ENCODE peak calls at places on chromosomes 13 and 19, in eight cellular contexts. M, I, W, U, C, A, E and D are unnamed samples.

GRCh38 chr13:39876258-39876657 is 220.8 kb downstream of the COG6 start:
- DNase-seq in M (no peak), I (no peak), W (no peak), U (no peak), C (no peak), A (no peak), E (no peak), D (no peak)

GRCh38 chr19:48029431-48029830 is 14.4 kb downstream of the CABP5 start:
- DNase-seq in M (no peak), I (no peak), W (no peak), U (no peak), C (no peak), A (no peak), E (no peak), D (no peak)

GRCh38 chr19:13099073-13099999 is 3.3 kb downstream of the LYL1 start:
- DNase-seq in M (peak; percentile 84), I (no peak), W (peak; percentile 87), U (no peak), C (no peak), A (peak; percentile 92), E (peak; percentile 52), D (peak; percentile 71)

GRCh38 chr13:39779337-39780270 is 124.1 kb downstream of the COG6 start:
- DNase-seq in M (peak; percentile 55), I (no peak), W (peak; percentile 70), U (no peak), C (no peak), A (no peak), E (no peak), D (no peak)

GRCh38 chr13:40528881-40529280 is 137.6 kb downstream of the FOXO1 start:
- DNase-seq in M (no peak), I (no peak), W (no peak), U (no peak), C (no peak), A (no peak), E (no peak), D (no peak)

GRCh38 chr19:15239337-15239949 is 7.2 kb upstream of the EPHX3 start:
- DNase-seq in M (no peak), I (no peak), W (no peak), U (no peak), C (no peak), A (no peak), E (no peak), D (no peak)

GRCh38 chr19:20154636-20155035 is 12.4 kb upstream of the ZNF486 start:
- DNase-seq in M (no peak), I (no peak), W (no peak), U (no peak), C (no peak), A (no peak), E (no peak), D (no peak)

GRCh38 chr13:111204438-111205177 is 89.5 kb downstream of the ARHGEF7 start:
- DNase-seq in M (no peak), I (no peak), W (no peak), U (peak; percentile 54), C (no peak), A (no peak), E (peak; percentile 71), D (no peak)

GRCh38 chr13:73327579-73327978 is 268.8 kb downstream of the KLF5 start:
- DNase-seq in M (no peak), I (no peak), W (no peak), U (no peak), C (no peak), A (no peak), E (no peak), D (no peak)

GRCh38 chr19:18220632-18221275 is 5.5 kb downstream of the PDE4C start:
- DNase-seq in M (no peak), I (no peak), W (no peak), U (no peak), C (no peak), A (no peak), E (no peak), D (no peak)

GRCh38 chr19:2494084-2494446 is 18.1 kb downstream of the GADD45B start:
- DNase-seq in M (no peak), I (no peak), W (peak; percentile 33), U (no peak), C (no peak), A (no peak), E (no peak), D (no peak)

GRCh38 chr19:52778811-52779210 is 7.8 kb downstream of the ZNF600 start:
- DNase-seq in M (no peak), I (no peak), W (peak; percentile 46), U (no peak), C (no peak), A (no peak), E (no peak), D (peak; percentile 15)

GRCh38 chr13:51721485-51721884 is 82.5 kb downstream of the DHRS12 start:
- DNase-seq in M (no peak), I (no peak), W (no peak), U (no peak), C (no peak), A (no peak), E (no peak), D (no peak)

GRCh38 chr13:78238911-78239310 is 320.3 kb upstream of the EDNRB start:
- DNase-seq in M (no peak), I (no peak), W (no peak), U (no peak), C (no peak), A (no peak), E (no peak), D (no peak)

GRCh38 chr13:102597029-102598015 is 536 bp downstream of the TPP2 start:
- DNase-seq in M (peak; percentile 25), I (no peak), W (peak; percentile 18), U (no peak), C (no peak), A (peak; percentile 65), E (no peak), D (no peak)

GRCh38 chr13:20400774-20401173 is 124.9 kb downstream of the CRYL1 start:
- DNase-seq in M (no peak), I (no peak), W (no peak), U (no peak), C (no peak), A (no peak), E (no peak), D (no peak)

GRCh38 chr13:29524641-29525040 is 70.8 kb downstream of the SLC7A1 start:
- DNase-seq in M (no peak), I (no peak), W (no peak), U (no peak), C (no peak), A (no peak), E (no peak), D (no peak)
- H3K27ac ChIP-seq in M (no peak overlapping the region), I (no peak overlapping the region), W (no peak overlapping the region), U (no peak overlapping the region), C (no peak overlapping the region), A (no peak overlapping the region), E (no peak overlapping the region), D (no peak overlapping the region)

DNA sequence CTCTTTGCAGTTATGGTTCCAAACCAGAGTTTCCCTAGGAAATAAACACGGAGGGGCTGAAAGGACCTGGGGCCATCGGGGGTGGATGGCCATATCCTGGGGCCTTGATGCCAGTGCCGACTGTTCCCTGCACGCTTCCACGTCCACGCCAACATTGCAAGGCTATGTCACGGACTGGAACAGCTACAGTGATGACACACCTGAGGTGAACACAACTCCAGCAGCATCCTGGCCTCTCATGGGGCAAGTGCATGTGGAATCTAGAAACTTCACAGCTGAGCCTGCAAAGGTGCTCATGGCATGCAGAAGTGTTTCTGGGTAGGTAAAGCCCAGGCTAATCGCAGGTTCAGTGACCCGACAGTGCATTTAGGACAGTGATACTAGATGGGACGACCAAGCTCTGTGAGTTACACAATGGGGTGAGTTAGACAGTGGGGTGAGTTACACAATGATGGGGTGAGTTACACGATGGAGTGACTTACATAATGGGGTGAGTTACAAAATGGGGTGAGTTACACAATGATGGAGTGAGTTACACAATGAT is 52.0 kb upstream of the GAS6 start:
- DNase-seq in M (no peak), I (no peak), W (no peak), U (no peak), C (no peak), A (no peak), E (no peak), D (no peak)
- H3K9me3 ChIP-seq in M (no peaks in the 10 kb centered on the region), I (no peaks in the 10 kb centered on the region), W (no peaks in the 10 kb centered on the region), U (no peaks in the 10 kb centered on the region), C (no peaks in the 10 kb centered on the region), A (no peaks in the 10 kb centered on the region), E (no peaks in the 10 kb centered on the region), D (no peaks in the 10 kb centered on the region)

GRCh38 chr19:41933693-41934426 is 5.6 kb upstream of the ERFL start:
- DNase-seq in M (no peak), I (no peak), W (peak; percentile 20), U (no peak), C (no peak), A (no peak), E (no peak), D (no peak)

GRCh38 chr19:41933131-41933458 is 4.8 kb upstream of the ERFL start:
- DNase-seq in M (no peak), I (no peak), W (no peak), U (no peak), C (no peak), A (no peak), E (no peak), D (no peak)

GRCh38 chr19:41930322-41930722 is 2.1 kb upstream of the ERFL start:
- DNase-seq in M (no peak), I (no peak), W (no peak), U (no peak), C (no peak), A (no peak), E (no peak), D (no peak)

GRCh38 chr19:41930926-41931592 is 2.8 kb upstream of the ERFL start:
- DNase-seq in M (no peak), I (no peak), W (peak; percentile 33), U (no peak), C (no peak), A (no peak), E (no peak), D (no peak)

DNA sequence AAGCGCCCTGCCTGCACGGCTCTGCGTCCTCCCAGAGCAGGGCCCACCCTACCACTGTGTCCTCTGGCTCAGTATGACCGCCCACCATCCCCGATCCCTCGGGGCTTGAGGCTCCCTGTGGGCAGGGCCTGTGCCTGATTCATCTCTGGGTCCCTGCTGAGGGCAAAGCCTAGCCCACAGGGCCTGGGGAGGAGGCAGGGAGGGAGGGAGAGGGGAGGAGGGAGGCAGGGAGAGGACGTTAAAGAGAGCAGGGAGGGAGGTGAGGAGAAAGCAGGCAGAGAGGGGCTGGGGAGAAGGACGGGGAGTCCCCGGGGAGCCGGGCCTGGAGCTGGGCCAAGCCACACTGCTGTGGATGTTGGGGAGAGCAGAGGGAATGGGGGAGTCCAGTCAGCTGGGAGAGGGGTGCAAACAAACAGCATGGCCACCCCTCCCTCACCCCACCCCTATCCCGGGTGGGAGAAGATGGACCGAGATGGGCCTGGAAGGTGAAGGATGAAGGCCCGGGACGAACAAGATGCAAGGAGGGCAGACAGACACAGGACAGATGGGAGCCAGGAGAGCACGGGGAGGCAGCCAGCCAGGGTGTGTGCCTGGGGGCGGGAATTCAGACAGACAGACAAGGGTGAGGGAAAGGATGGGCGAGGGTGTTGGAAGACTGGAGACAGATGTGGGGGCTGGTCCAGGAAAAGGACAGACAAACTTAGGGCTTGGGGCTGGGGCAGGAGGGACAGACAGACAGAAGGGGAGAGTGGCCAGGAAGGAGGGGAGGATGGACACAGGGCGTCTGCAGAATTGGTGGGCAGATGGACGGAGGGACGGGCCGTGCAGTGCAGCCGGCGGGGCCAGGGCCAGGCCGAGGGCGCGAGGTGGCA is 4.2 kb upstream of the ERFL start:
- DNase-seq in M (no peak), I (no peak), W (peak; percentile 12), U (no peak), C (no peak), A (no peak), E (no peak), D (no peak)
- H3K4me3 ChIP-seq in M (no peak overlapping the region), I (no peak overlapping the region), W (no peak overlapping the region), U (no peak overlapping the region), C (no peak overlapping the region), A (no peak overlapping the region), E (no peak overlapping the region), D (no peak overlapping the region)

GRCh38 chr19:46630806-46631205 is 5.2 kb downstream of the GNG8 start:
- DNase-seq in M (no peak), I (no peak), W (no peak), U (no peak), C (no peak), A (no peak), E (no peak), D (no peak)
- H3K27ac ChIP-seq in M (no peak overlapping the region), I (no peak overlapping the region), W (no peak overlapping the region), U (no peak overlapping the region), C (no peak overlapping the region), A (no peak overlapping the region), E (no peak overlapping the region), D (no peak overlapping the region)